ENCODE peak calls at places on chromosome 21, in four cellular contexts. Z is NCI-H2081, B is AG08395, K is ovary. X is an unnamed sample.

GRCh38 chr21:17279663-17280062 is 233.2 kb upstream of the CXADR start:
- DNase-seq in Z (no peak), B (no peak), K (no peak), X (no peak)

GRCh38 chr21:28910280-28910887 is 82.3 kb downstream of the LTN1 start:
- DNase-seq in Z (no peak), B (no peak), K (no peak), X (no peak)

GRCh38 chr21:43728467-43729390 is 9.8 kb downstream of the PDXK start:
- DNase-seq in Z (peak), B (peak), K (peak), X (peak)

GRCh38 chr21:25461730-25462129 is 145.6 kb downstream of the MRPL39 start:
- DNase-seq in Z (no peak), B (no peak), K (no peak), X (no peak)

GRCh38 chr21:45908536-45909237 is 72.9 kb upstream of the COL6A1 start:
- DNase-seq in Z (no peak), B (no peak), K (no peak), X (no peak)

GRCh38 chr21:32046191-32046590 is 173.4 kb downstream of the HUNK start:
- DNase-seq in Z (no peak), B (no peak), K (no peak), X (no peak)

GRCh38 chr21:34826818-34827217 is 158.0 kb downstream of the CLIC6 start:
- DNase-seq in Z (no peak), B (no peak), K (no peak), X (no peak)

GRCh38 chr21:43279578-43279894 is 110.7 kb downstream of the CRYAA start:
- DNase-seq in Z (no peak), B (no peak), K (no peak), X (no peak)

GRCh38 chr21:33491373-33492102 is at the start of gene DNAJC28:
- DNase-seq in Z (peak), B (peak), K (peak), X (peak)

GRCh38 chr21:38037416-38037815 is 121.2 kb upstream of the KCNJ6 start:
- DNase-seq in Z (no peak), B (no peak), K (no peak), X (no peak)

GRCh38 chr21:15400905-15401304 is 328.9 kb upstream of the USP25 start:
- DNase-seq in Z (no peak), B (no peak), K (no peak), X (no peak)

GRCh38 chr21:38346286-38346685 is 89.5 kb downstream of the KCNJ15 start:
- DNase-seq in Z (no peak), B (no peak), K (no peak), X (no peak)

GRCh38 chr21:34807881-34808568 is 139.2 kb downstream of the CLIC6 start:
- DNase-seq in Z (no peak), B (peak), K (peak), X (peak)

GRCh38 chr21:33954395-33954794 is 38.8 kb upstream of the ATP5PO start:
- DNase-seq in Z (no peak), B (no peak), K (no peak), X (no peak)

GRCh38 chr21:15729674-15730483 is at the start of gene USP25:
- DNase-seq in Z (peak), B (peak), K (peak), X (peak)

GRCh38 chr21:40938078-40938477 is 91.1 kb upstream of the DSCAM start:
- DNase-seq in Z (no peak), B (no peak), K (no peak), X (no peak)

GRCh38 chr21:37073417-37074194 is 552 bp downstream of the TTC3 start:
- DNase-seq in Z (peak), B (peak), K (peak), X (peak)

GRCh38 chr21:34280389-34280795 is 83.4 kb upstream of the KCNE2 start:
- DNase-seq in Z (no peak), B (peak), K (peak), X (no peak)

GRCh38 chr21:36753556-36753955 is 54.6 kb downstream of the SIM2 start:
- DNase-seq in Z (no peak), B (no peak), K (no peak), X (peak)

GRCh38 chr21:42599962-42600361 is 53.5 kb upstream of the PDE9A start:
- DNase-seq in Z (no peak), B (no peak), K (no peak), X (no peak)

GRCh38 chr21:33403128-33403785 is at the start of gene IFNGR2:
- DNase-seq in Z (peak), B (peak), K (peak), X (peak)

GRCh38 chr21:38696617-38697016 is 109.1 kb upstream of the ETS2 start:
- DNase-seq in Z (no peak), B (no peak), K (no peak), X (no peak)

GRCh38 chr21:38498057-38498833 is at the start of gene ERG:
- DNase-seq in Z (no peak), B (no peak), K (no peak), X (no peak)

GRCh38 chr21:36860736-36861594 is 105.5 kb downstream of the HLCS start:
- DNase-seq in Z (peak), B (peak), K (no peak), X (peak)

GRCh38 chr21:25503981-25504380 is 103.3 kb downstream of the MRPL39 start:
- DNase-seq in Z (no peak), B (no peak), K (no peak), X (no peak)

GRCh38 chr21:33947451-33948095 is 32.0 kb upstream of the ATP5PO start:
- DNase-seq in Z (no peak), B (peak), K (peak), X (peak)

GRCh38 chr21:38986460-38987395 is 181.0 kb downstream of the ETS2 start:
- DNase-seq in Z (no peak), B (no peak), K (no peak), X (no peak)

GRCh38 chr21:15121655-15122120 is 56.9 kb upstream of the NRIP1 start:
- DNase-seq in Z (no peak), B (no peak), K (peak), X (no peak)

GRCh38 chr21:29403291-29403690 is 104.6 kb downstream of the BACH1 start:
- DNase-seq in Z (no peak), B (no peak), K (no peak), X (no peak)

GRCh38 chr21:36698160-36699025 is 522 bp upstream of the SIM2 start:
- DNase-seq in Z (no peak), B (no peak), K (no peak), X (no peak)